ENCODE peak calls at places on chromosome 14, in six cellular contexts. E is AG10803; N is Karpas-422; L is lung microvascular endothelial cell; S is tibial nerve; M is activated CD4-positive, alpha-beta T cell treated with anti-CD3 and anti-CD28 coated beads, Interleukin-2, amount 50 U/mL, for 48 hours. Q is an unnamed sample.

GRCh38 chr14:97456958-97457357 is 659.8 kb downstream of the VRK1 start:
- DNase-seq in E (peak; percentile 14), N (no peak), L (no peak), S (no peak), M (peak; percentile 68), Q (no peak)

GRCh38 chr14:104353921-104354701 is 215.7 kb downstream of the KIF26A start:
- DNase-seq in E (no peak), N (no peak), L (peak; percentile 92), S (no peak), M (no peak), Q (no peak)

GRCh38 chr14:54766276-54767138 is 136.1 kb downstream of the GCH1 start:
- DNase-seq in E (no peak), N (no peak), L (peak; percentile 53), S (no peak), M (peak; percentile 28), Q (no peak)

GRCh38 chr14:68247867-68248266 is 428.3 kb downstream of the RAD51B start:
- DNase-seq in E (peak; percentile 70), N (no peak), L (no peak), S (no peak), M (no peak), Q (peak; percentile 27)

GRCh38 chr14:92610849-92611271 is 97.3 kb downstream of the RIN3 start:
- DNase-seq in E (no peak), N (no peak), L (no peak), S (no peak), M (no peak), Q (no peak)

GRCh38 chr14:37202265-37202664 is 4.5 kb downstream of the MIPOL1 start:
- DNase-seq in E (peak; percentile 19), N (no peak), L (no peak), S (no peak), M (no peak), Q (peak; percentile 45)

GRCh38 chr14:35254736-35255135 is 37.4 kb upstream of the PSMA6 start:
- DNase-seq in E (no peak), N (no peak), L (no peak), S (no peak), M (peak; percentile 29), Q (no peak)

GRCh38 chr14:95361373-95362179 is 41.9 kb upstream of the CLMN start:
- DNase-seq in E (no peak), N (peak; percentile 91), L (peak; percentile 45), S (no peak), M (peak; percentile 49), Q (no peak)

GRCh38 chr14:104295681-104296387 is 157.4 kb downstream of the KIF26A start:
- DNase-seq in E (no peak), N (no peak), L (no peak), S (no peak), M (no peak), Q (no peak)

GRCh38 chr14:66568220-66568619 is 60.3 kb downstream of the GPHN start:
- DNase-seq in E (no peak), N (no peak), L (peak; percentile 61), S (no peak), M (no peak), Q (no peak)

GRCh38 chr14:39138450-39138849 is 24.3 kb downstream of the GEMIN2 start:
- DNase-seq in E (no peak), N (no peak), L (no peak), S (no peak), M (no peak), Q (peak; percentile 63)

GRCh38 chr14:90490727-90491050 is 93.9 kb downstream of the CALM1 start:
- DNase-seq in E (no peak), N (no peak), L (no peak), S (no peak), M (no peak), Q (no peak)

GRCh38 chr14:40859065-40859464 is 747.6 kb upstream of the LRFN5 start:
- DNase-seq in E (no peak), N (no peak), L (no peak), S (no peak), M (no peak), Q (no peak)

GRCh38 chr14:20848316-20848954 is 42.8 kb upstream of the RNASE3 start:
- DNase-seq in E (peak; percentile 35), N (no peak), L (no peak), S (no peak), M (no peak), Q (peak; percentile 19)

GRCh38 chr14:96037891-96038557 is 1.1 kb upstream of the C14orf132 start:
- DNase-seq in E (peak; percentile 54), N (no peak), L (no peak), S (no peak), M (no peak), Q (no peak)

GRCh38 chr14:80956922-80957321 is 1.5 kb downstream of the TSHR start:
- DNase-seq in E (no peak), N (no peak), L (no peak), S (peak; percentile 32), M (no peak), Q (no peak)